ENCODE peak calls at places on chromosomes 16 and 17, in nine cellular contexts. One of them, this sample, is unnamed.

GRCh38 chr16:84268231-84268630 is 26.4 kb upstream of the WFDC1 start:
- ATAC-seq in lower lobe of right lung: no peak
- ATAC-seq in T-cell: no peak
- ATAC-seq in stimulated activated naive CD8-positive, alpha-beta T cell treated with anti-CD3 and anti-CD28 coated beads, Interleukin-15, amount 100 ng/mL, for 72 hours: no peak
- ATAC-seq in CD4-positive, CD25-positive, alpha-beta regulatory T cell: no peak
- ATAC-seq in body of pancreas: no peak
- ATAC-seq in effector memory CD8-positive, alpha-beta T cell: no peak
- ATAC-seq in T-helper 17 cell: no peak
- ATAC-seq in SK-N-SH treated with all-trans-retinoic acid at 6 μM for 48 hours: no peak
- ATAC-seq in this sample: no peak

GRCh38 chr16:47938272-47938671 is 217.5 kb downstream of the ABCC12 start:
- ATAC-seq in lower lobe of right lung: no peak
- ATAC-seq in T-cell: no peak
- ATAC-seq in stimulated activated naive CD8-positive, alpha-beta T cell treated with anti-CD3 and anti-CD28 coated beads, Interleukin-15, amount 100 ng/mL, for 72 hours: no peak
- ATAC-seq in CD4-positive, CD25-positive, alpha-beta regulatory T cell: no peak
- ATAC-seq in body of pancreas: no peak
- ATAC-seq in effector memory CD8-positive, alpha-beta T cell: no peak
- ATAC-seq in T-helper 17 cell: no peak
- ATAC-seq in SK-N-SH treated with all-trans-retinoic acid at 6 μM for 48 hours: no peak
- ATAC-seq in this sample: no peak

GRCh38 chr16:89402962-89403361 is 87.4 kb downstream of the ANKRD11 start:
- ATAC-seq in lower lobe of right lung: peak
- ATAC-seq in T-cell: peak
- ATAC-seq in stimulated activated naive CD8-positive, alpha-beta T cell treated with anti-CD3 and anti-CD28 coated beads, Interleukin-15, amount 100 ng/mL, for 72 hours: peak
- ATAC-seq in CD4-positive, CD25-positive, alpha-beta regulatory T cell: peak
- ATAC-seq in body of pancreas: no peak
- ATAC-seq in effector memory CD8-positive, alpha-beta T cell: peak
- ATAC-seq in T-helper 17 cell: peak
- ATAC-seq in SK-N-SH treated with all-trans-retinoic acid at 6 μM for 48 hours: no peak
- ATAC-seq in this sample: no peak

GRCh38 chr16:57186630-57187507 is 740 bp downstream of the RSPRY1 start:
- ATAC-seq in lower lobe of right lung: peak
- ATAC-seq in T-cell: no peak
- ATAC-seq in stimulated activated naive CD8-positive, alpha-beta T cell treated with anti-CD3 and anti-CD28 coated beads, Interleukin-15, amount 100 ng/mL, for 72 hours: peak
- ATAC-seq in CD4-positive, CD25-positive, alpha-beta regulatory T cell: no peak
- ATAC-seq in body of pancreas: peak
- ATAC-seq in effector memory CD8-positive, alpha-beta T cell: no peak
- ATAC-seq in T-helper 17 cell: no peak
- ATAC-seq in SK-N-SH treated with all-trans-retinoic acid at 6 μM for 48 hours: peak
- ATAC-seq in this sample: peak

GRCh38 chr16:55499951-55500350 is 8.9 kb upstream of the LPCAT2 start:
- ATAC-seq in lower lobe of right lung: peak
- ATAC-seq in T-cell: peak
- ATAC-seq in stimulated activated naive CD8-positive, alpha-beta T cell treated with anti-CD3 and anti-CD28 coated beads, Interleukin-15, amount 100 ng/mL, for 72 hours: peak
- ATAC-seq in CD4-positive, CD25-positive, alpha-beta regulatory T cell: no peak
- ATAC-seq in body of pancreas: no peak
- ATAC-seq in effector memory CD8-positive, alpha-beta T cell: no peak
- ATAC-seq in T-helper 17 cell: no peak
- ATAC-seq in SK-N-SH treated with all-trans-retinoic acid at 6 μM for 48 hours: peak
- ATAC-seq in this sample: no peak

GRCh38 chr16:77812856-77813523 is 24.6 kb downstream of the VAT1L start:
- ATAC-seq in lower lobe of right lung: no peak
- ATAC-seq in T-cell: no peak
- ATAC-seq in stimulated activated naive CD8-positive, alpha-beta T cell treated with anti-CD3 and anti-CD28 coated beads, Interleukin-15, amount 100 ng/mL, for 72 hours: no peak
- ATAC-seq in CD4-positive, CD25-positive, alpha-beta regulatory T cell: no peak
- ATAC-seq in body of pancreas: no peak
- ATAC-seq in effector memory CD8-positive, alpha-beta T cell: no peak
- ATAC-seq in T-helper 17 cell: no peak
- ATAC-seq in SK-N-SH treated with all-trans-retinoic acid at 6 μM for 48 hours: peak
- ATAC-seq in this sample: no peak

GRCh38 chr17:49213399-49213798 is 2.9 kb downstream of the ABI3 start:
- ATAC-seq in lower lobe of right lung: no peak
- ATAC-seq in T-cell: no peak
- ATAC-seq in stimulated activated naive CD8-positive, alpha-beta T cell treated with anti-CD3 and anti-CD28 coated beads, Interleukin-15, amount 100 ng/mL, for 72 hours: no peak
- ATAC-seq in CD4-positive, CD25-positive, alpha-beta regulatory T cell: no peak
- ATAC-seq in body of pancreas: no peak
- ATAC-seq in effector memory CD8-positive, alpha-beta T cell: no peak
- ATAC-seq in T-helper 17 cell: no peak
- ATAC-seq in SK-N-SH treated with all-trans-retinoic acid at 6 μM for 48 hours: no peak
- ATAC-seq in this sample: no peak

GRCh38 chr17:17789828-17790672 is 46.7 kb downstream of the SREBF1 start:
- ATAC-seq in lower lobe of right lung: no peak
- ATAC-seq in T-cell: no peak
- ATAC-seq in stimulated activated naive CD8-positive, alpha-beta T cell treated with anti-CD3 and anti-CD28 coated beads, Interleukin-15, amount 100 ng/mL, for 72 hours: no peak
- ATAC-seq in CD4-positive, CD25-positive, alpha-beta regulatory T cell: no peak
- ATAC-seq in body of pancreas: no peak
- ATAC-seq in effector memory CD8-positive, alpha-beta T cell: no peak
- ATAC-seq in T-helper 17 cell: no peak
- ATAC-seq in SK-N-SH treated with all-trans-retinoic acid at 6 μM for 48 hours: peak
- ATAC-seq in this sample: no peak

GRCh38 chr16:11298143-11298900 is 17.2 kb upstream of the PRM1 start:
- ATAC-seq in lower lobe of right lung: peak
- ATAC-seq in T-cell: no peak
- ATAC-seq in stimulated activated naive CD8-positive, alpha-beta T cell treated with anti-CD3 and anti-CD28 coated beads, Interleukin-15, amount 100 ng/mL, for 72 hours: no peak
- ATAC-seq in CD4-positive, CD25-positive, alpha-beta regulatory T cell: no peak
- ATAC-seq in body of pancreas: no peak
- ATAC-seq in effector memory CD8-positive, alpha-beta T cell: no peak
- ATAC-seq in T-helper 17 cell: no peak
- ATAC-seq in SK-N-SH treated with all-trans-retinoic acid at 6 μM for 48 hours: peak
- ATAC-seq in this sample: no peak

GRCh38 chr16:3999890-4000325 is 116.3 kb downstream of the ADCY9 start:
- ATAC-seq in lower lobe of right lung: no peak
- ATAC-seq in T-cell: peak
- ATAC-seq in stimulated activated naive CD8-positive, alpha-beta T cell treated with anti-CD3 and anti-CD28 coated beads, Interleukin-15, amount 100 ng/mL, for 72 hours: peak
- ATAC-seq in CD4-positive, CD25-positive, alpha-beta regulatory T cell: no peak
- ATAC-seq in body of pancreas: no peak
- ATAC-seq in effector memory CD8-positive, alpha-beta T cell: peak
- ATAC-seq in T-helper 17 cell: peak
- ATAC-seq in SK-N-SH treated with all-trans-retinoic acid at 6 μM for 48 hours: no peak
- ATAC-seq in this sample: no peak

GRCh38 chr17:2157081-2157480 is 102.2 kb downstream of the HIC1 start:
- ATAC-seq in lower lobe of right lung: peak
- ATAC-seq in T-cell: no peak
- ATAC-seq in stimulated activated naive CD8-positive, alpha-beta T cell treated with anti-CD3 and anti-CD28 coated beads, Interleukin-15, amount 100 ng/mL, for 72 hours: no peak
- ATAC-seq in CD4-positive, CD25-positive, alpha-beta regulatory T cell: no peak
- ATAC-seq in body of pancreas: peak
- ATAC-seq in effector memory CD8-positive, alpha-beta T cell: no peak
- ATAC-seq in T-helper 17 cell: no peak
- ATAC-seq in SK-N-SH treated with all-trans-retinoic acid at 6 μM for 48 hours: peak
- ATAC-seq in this sample: peak

GRCh38 chr17:78628547-78629435 is 51.6 kb upstream of the DNAH17 start:
- ATAC-seq in lower lobe of right lung: no peak
- ATAC-seq in T-cell: no peak
- ATAC-seq in stimulated activated naive CD8-positive, alpha-beta T cell treated with anti-CD3 and anti-CD28 coated beads, Interleukin-15, amount 100 ng/mL, for 72 hours: no peak
- ATAC-seq in CD4-positive, CD25-positive, alpha-beta regulatory T cell: no peak
- ATAC-seq in body of pancreas: no peak
- ATAC-seq in effector memory CD8-positive, alpha-beta T cell: no peak
- ATAC-seq in T-helper 17 cell: no peak
- ATAC-seq in SK-N-SH treated with all-trans-retinoic acid at 6 μM for 48 hours: no peak
- ATAC-seq in this sample: no peak

GRCh38 chr16:58152246-58152868 is 23.2 kb upstream of the CFAP20 start:
- ATAC-seq in lower lobe of right lung: no peak
- ATAC-seq in T-cell: no peak
- ATAC-seq in stimulated activated naive CD8-positive, alpha-beta T cell treated with anti-CD3 and anti-CD28 coated beads, Interleukin-15, amount 100 ng/mL, for 72 hours: no peak
- ATAC-seq in CD4-positive, CD25-positive, alpha-beta regulatory T cell: no peak
- ATAC-seq in body of pancreas: no peak
- ATAC-seq in effector memory CD8-positive, alpha-beta T cell: no peak
- ATAC-seq in T-helper 17 cell: no peak
- ATAC-seq in SK-N-SH treated with all-trans-retinoic acid at 6 μM for 48 hours: peak
- ATAC-seq in this sample: no peak

GRCh38 chr16:7390974-7391373 is 58.3 kb downstream of the RBFOX1 start:
- ATAC-seq in lower lobe of right lung: no peak
- ATAC-seq in T-cell: no peak
- ATAC-seq in stimulated activated naive CD8-positive, alpha-beta T cell treated with anti-CD3 and anti-CD28 coated beads, Interleukin-15, amount 100 ng/mL, for 72 hours: no peak
- ATAC-seq in CD4-positive, CD25-positive, alpha-beta regulatory T cell: no peak
- ATAC-seq in body of pancreas: no peak
- ATAC-seq in effector memory CD8-positive, alpha-beta T cell: no peak
- ATAC-seq in T-helper 17 cell: no peak
- ATAC-seq in SK-N-SH treated with all-trans-retinoic acid at 6 μM for 48 hours: no peak
- ATAC-seq in this sample: no peak

GRCh38 chr16:59593256-59593655 is 859.1 kb upstream of the GOT2 start:
- ATAC-seq in lower lobe of right lung: no peak
- ATAC-seq in T-cell: no peak
- ATAC-seq in stimulated activated naive CD8-positive, alpha-beta T cell treated with anti-CD3 and anti-CD28 coated beads, Interleukin-15, amount 100 ng/mL, for 72 hours: no peak
- ATAC-seq in CD4-positive, CD25-positive, alpha-beta regulatory T cell: no peak
- ATAC-seq in body of pancreas: no peak
- ATAC-seq in effector memory CD8-positive, alpha-beta T cell: no peak
- ATAC-seq in T-helper 17 cell: no peak
- ATAC-seq in SK-N-SH treated with all-trans-retinoic acid at 6 μM for 48 hours: no peak
- ATAC-seq in this sample: no peak

GRCh38 chr17:82441686-82442487 is 8.7 kb downstream of the CYBC1 start:
- ATAC-seq in lower lobe of right lung: no peak
- ATAC-seq in T-cell: no peak
- ATAC-seq in stimulated activated naive CD8-positive, alpha-beta T cell treated with anti-CD3 and anti-CD28 coated beads, Interleukin-15, amount 100 ng/mL, for 72 hours: no peak
- ATAC-seq in CD4-positive, CD25-positive, alpha-beta regulatory T cell: no peak
- ATAC-seq in body of pancreas: no peak
- ATAC-seq in effector memory CD8-positive, alpha-beta T cell: no peak
- ATAC-seq in T-helper 17 cell: no peak
- ATAC-seq in SK-N-SH treated with all-trans-retinoic acid at 6 μM for 48 hours: no peak
- ATAC-seq in this sample: no peak

GRCh38 chr16:2769100-2769529 is 8.0 kb downstream of the ELOB start:
- ATAC-seq in lower lobe of right lung: no peak
- ATAC-seq in T-cell: peak
- ATAC-seq in stimulated activated naive CD8-positive, alpha-beta T cell treated with anti-CD3 and anti-CD28 coated beads, Interleukin-15, amount 100 ng/mL, for 72 hours: no peak
- ATAC-seq in CD4-positive, CD25-positive, alpha-beta regulatory T cell: no peak
- ATAC-seq in body of pancreas: no peak
- ATAC-seq in effector memory CD8-positive, alpha-beta T cell: no peak
- ATAC-seq in T-helper 17 cell: no peak
- ATAC-seq in SK-N-SH treated with all-trans-retinoic acid at 6 μM for 48 hours: no peak
- ATAC-seq in this sample: peak

GRCh38 chr17:74558882-74559519 is 8.3 kb downstream of the CD300H start:
- ATAC-seq in lower lobe of right lung: no peak
- ATAC-seq in T-cell: no peak
- ATAC-seq in stimulated activated naive CD8-positive, alpha-beta T cell treated with anti-CD3 and anti-CD28 coated beads, Interleukin-15, amount 100 ng/mL, for 72 hours: no peak
- ATAC-seq in CD4-positive, CD25-positive, alpha-beta regulatory T cell: no peak
- ATAC-seq in body of pancreas: no peak
- ATAC-seq in effector memory CD8-positive, alpha-beta T cell: no peak
- ATAC-seq in T-helper 17 cell: no peak
- ATAC-seq in SK-N-SH treated with all-trans-retinoic acid at 6 μM for 48 hours: no peak
- ATAC-seq in this sample: no peak

GRCh38 chr17:48612456-48612853 is 1.6 kb upstream of the HOXB7 start:
- ATAC-seq in lower lobe of right lung: no peak
- ATAC-seq in T-cell: peak
- ATAC-seq in stimulated activated naive CD8-positive, alpha-beta T cell treated with anti-CD3 and anti-CD28 coated beads, Interleukin-15, amount 100 ng/mL, for 72 hours: peak
- ATAC-seq in CD4-positive, CD25-positive, alpha-beta regulatory T cell: no peak
- ATAC-seq in body of pancreas: no peak
- ATAC-seq in effector memory CD8-positive, alpha-beta T cell: peak
- ATAC-seq in T-helper 17 cell: peak
- ATAC-seq in SK-N-SH treated with all-trans-retinoic acid at 6 μM for 48 hours: peak
- ATAC-seq in this sample: no peak

GRCh38 chr16:4323845-4324478 is 8.1 kb downstream of the GLIS2 start:
- ATAC-seq in lower lobe of right lung: peak
- ATAC-seq in T-cell: no peak
- ATAC-seq in stimulated activated naive CD8-positive, alpha-beta T cell treated with anti-CD3 and anti-CD28 coated beads, Interleukin-15, amount 100 ng/mL, for 72 hours: no peak
- ATAC-seq in CD4-positive, CD25-positive, alpha-beta regulatory T cell: no peak
- ATAC-seq in body of pancreas: peak
- ATAC-seq in effector memory CD8-positive, alpha-beta T cell: no peak
- ATAC-seq in T-helper 17 cell: no peak
- ATAC-seq in SK-N-SH treated with all-trans-retinoic acid at 6 μM for 48 hours: peak
- ATAC-seq in this sample: no peak

GRCh38 chr17:6642592-6642991 is 1.7 kb downstream of the TXNDC17 start:
- ATAC-seq in lower lobe of right lung: no peak
- ATAC-seq in T-cell: no peak
- ATAC-seq in stimulated activated naive CD8-positive, alpha-beta T cell treated with anti-CD3 and anti-CD28 coated beads, Interleukin-15, amount 100 ng/mL, for 72 hours: no peak
- ATAC-seq in CD4-positive, CD25-positive, alpha-beta regulatory T cell: no peak
- ATAC-seq in body of pancreas: no peak
- ATAC-seq in effector memory CD8-positive, alpha-beta T cell: no peak
- ATAC-seq in T-helper 17 cell: no peak
- ATAC-seq in SK-N-SH treated with all-trans-retinoic acid at 6 μM for 48 hours: no peak
- ATAC-seq in this sample: peak

GRCh38 chr17:2545393-2545792 is 33.7 kb upstream of the METTL16 start:
- ATAC-seq in lower lobe of right lung: peak
- ATAC-seq in T-cell: no peak
- ATAC-seq in stimulated activated naive CD8-positive, alpha-beta T cell treated with anti-CD3 and anti-CD28 coated beads, Interleukin-15, amount 100 ng/mL, for 72 hours: no peak
- ATAC-seq in CD4-positive, CD25-positive, alpha-beta regulatory T cell: no peak
- ATAC-seq in body of pancreas: peak
- ATAC-seq in effector memory CD8-positive, alpha-beta T cell: no peak
- ATAC-seq in T-helper 17 cell: no peak
- ATAC-seq in SK-N-SH treated with all-trans-retinoic acid at 6 μM for 48 hours: no peak
- ATAC-seq in this sample: no peak

GRCh38 chr17:30354731-30355130 is 20.9 kb upstream of the TMIGD1 start:
- ATAC-seq in lower lobe of right lung: no peak
- ATAC-seq in T-cell: no peak
- ATAC-seq in stimulated activated naive CD8-positive, alpha-beta T cell treated with anti-CD3 and anti-CD28 coated beads, Interleukin-15, amount 100 ng/mL, for 72 hours: no peak
- ATAC-seq in CD4-positive, CD25-positive, alpha-beta regulatory T cell: no peak
- ATAC-seq in body of pancreas: no peak
- ATAC-seq in effector memory CD8-positive, alpha-beta T cell: no peak
- ATAC-seq in T-helper 17 cell: no peak
- ATAC-seq in SK-N-SH treated with all-trans-retinoic acid at 6 μM for 48 hours: no peak
- ATAC-seq in this sample: no peak

GRCh38 chr17:63929860-63930766 is 2.0 kb downstream of the CD79B start:
- ATAC-seq in lower lobe of right lung: no peak
- ATAC-seq in T-cell: no peak
- ATAC-seq in stimulated activated naive CD8-positive, alpha-beta T cell treated with anti-CD3 and anti-CD28 coated beads, Interleukin-15, amount 100 ng/mL, for 72 hours: no peak
- ATAC-seq in CD4-positive, CD25-positive, alpha-beta regulatory T cell: no peak
- ATAC-seq in body of pancreas: peak
- ATAC-seq in effector memory CD8-positive, alpha-beta T cell: no peak
- ATAC-seq in T-helper 17 cell: no peak
- ATAC-seq in SK-N-SH treated with all-trans-retinoic acid at 6 μM for 48 hours: no peak
- ATAC-seq in this sample: peak

GRCh38 chr16:20851601-20852000 is 45.3 kb downstream of the REXO5 start:
- ATAC-seq in lower lobe of right lung: peak
- ATAC-seq in T-cell: no peak
- ATAC-seq in stimulated activated naive CD8-positive, alpha-beta T cell treated with anti-CD3 and anti-CD28 coated beads, Interleukin-15, amount 100 ng/mL, for 72 hours: no peak
- ATAC-seq in CD4-positive, CD25-positive, alpha-beta regulatory T cell: no peak
- ATAC-seq in body of pancreas: peak
- ATAC-seq in effector memory CD8-positive, alpha-beta T cell: no peak
- ATAC-seq in T-helper 17 cell: no peak
- ATAC-seq in SK-N-SH treated with all-trans-retinoic acid at 6 μM for 48 hours: peak
- ATAC-seq in this sample: peak

GRCh38 chr17:57945999-57946797 is 9.0 kb downstream of the CUEDC1 start:
- ATAC-seq in lower lobe of right lung: peak
- ATAC-seq in T-cell: peak
- ATAC-seq in stimulated activated naive CD8-positive, alpha-beta T cell treated with anti-CD3 and anti-CD28 coated beads, Interleukin-15, amount 100 ng/mL, for 72 hours: peak
- ATAC-seq in CD4-positive, CD25-positive, alpha-beta regulatory T cell: no peak
- ATAC-seq in body of pancreas: peak
- ATAC-seq in effector memory CD8-positive, alpha-beta T cell: peak
- ATAC-seq in T-helper 17 cell: peak
- ATAC-seq in SK-N-SH treated with all-trans-retinoic acid at 6 μM for 48 hours: no peak
- ATAC-seq in this sample: peak

GRCh38 chr16:58513874-58514273 is 1.4 kb upstream of the SETD6 start:
- ATAC-seq in lower lobe of right lung: no peak
- ATAC-seq in T-cell: no peak
- ATAC-seq in stimulated activated naive CD8-positive, alpha-beta T cell treated with anti-CD3 and anti-CD28 coated beads, Interleukin-15, amount 100 ng/mL, for 72 hours: no peak
- ATAC-seq in CD4-positive, CD25-positive, alpha-beta regulatory T cell: no peak
- ATAC-seq in body of pancreas: no peak
- ATAC-seq in effector memory CD8-positive, alpha-beta T cell: no peak
- ATAC-seq in T-helper 17 cell: no peak
- ATAC-seq in SK-N-SH treated with all-trans-retinoic acid at 6 μM for 48 hours: no peak
- ATAC-seq in this sample: no peak

GRCh38 chr16:16144416-16144815 is 78.9 kb downstream of the ABCC6 start:
- ATAC-seq in lower lobe of right lung: no peak
- ATAC-seq in T-cell: no peak
- ATAC-seq in stimulated activated naive CD8-positive, alpha-beta T cell treated with anti-CD3 and anti-CD28 coated beads, Interleukin-15, amount 100 ng/mL, for 72 hours: no peak
- ATAC-seq in CD4-positive, CD25-positive, alpha-beta regulatory T cell: no peak
- ATAC-seq in body of pancreas: no peak
- ATAC-seq in effector memory CD8-positive, alpha-beta T cell: no peak
- ATAC-seq in T-helper 17 cell: no peak
- ATAC-seq in SK-N-SH treated with all-trans-retinoic acid at 6 μM for 48 hours: no peak
- ATAC-seq in this sample: peak

GRCh38 chr16:4846901-4847773 is at the start of the genes GLYR1 and UBN1:
- ATAC-seq in lower lobe of right lung: peak
- ATAC-seq in T-cell: peak
- ATAC-seq in stimulated activated naive CD8-positive, alpha-beta T cell treated with anti-CD3 and anti-CD28 coated beads, Interleukin-15, amount 100 ng/mL, for 72 hours: peak
- ATAC-seq in CD4-positive, CD25-positive, alpha-beta regulatory T cell: peak
- ATAC-seq in body of pancreas: peak
- ATAC-seq in effector memory CD8-positive, alpha-beta T cell: peak
- ATAC-seq in T-helper 17 cell: peak
- ATAC-seq in SK-N-SH treated with all-trans-retinoic acid at 6 μM for 48 hours: peak
- ATAC-seq in this sample: peak

GRCh38 chr16:123971-124370 is 14.5 kb downstream of the NPRL3 start:
- ATAC-seq in lower lobe of right lung: no peak
- ATAC-seq in T-cell: no peak
- ATAC-seq in stimulated activated naive CD8-positive, alpha-beta T cell treated with anti-CD3 and anti-CD28 coated beads, Interleukin-15, amount 100 ng/mL, for 72 hours: no peak
- ATAC-seq in CD4-positive, CD25-positive, alpha-beta regulatory T cell: no peak
- ATAC-seq in body of pancreas: no peak
- ATAC-seq in effector memory CD8-positive, alpha-beta T cell: peak
- ATAC-seq in T-helper 17 cell: no peak
- ATAC-seq in SK-N-SH treated with all-trans-retinoic acid at 6 μM for 48 hours: no peak
- ATAC-seq in this sample: no peak